ENCODE peak calls at places on chromosome 17, in five cellular contexts. B is left ventricle myocardium inferior, U is heart right ventricle, P is ovary, K is K562. O is an unnamed sample.

GRCh38 chr17:79905832-79906231 is 66.6 kb upstream of the CBX4 start:
- DNase-seq in B (no peak), U (no peak), P (no peak), K (peak), O (no peak)

GRCh38 chr17:48374650-48375230 is 55.3 kb downstream of the SKAP1 start:
- DNase-seq in B (no peak), U (no peak), P (no peak), K (peak), O (no peak)

GRCh38 chr17:19306160-19307111 is 56.1 kb downstream of the B9D1 start:
- DNase-seq in B (no peak), U (no peak), P (no peak), K (no peak), O (no peak)

GRCh38 chr17:32445976-32446375 is 1.7 kb downstream of the PSMD11 start:
- DNase-seq in B (no peak), U (no peak), P (no peak), K (peak), O (no peak)

GRCh38 chr17:55710410-55710809 is 12.3 kb downstream of the TMEM100 start:
- DNase-seq in B (no peak), U (no peak), P (no peak), K (no peak), O (no peak)

GRCh38 chr17:82677353-82677925 is 21.1 kb downstream of the RAB40B start:
- DNase-seq in B (no peak), U (no peak), P (no peak), K (no peak), O (no peak)

GRCh38 chr17:40915199-40915661 is 22.2 kb downstream of the KRT23 start:
- DNase-seq in B (no peak), U (no peak), P (no peak), K (no peak), O (no peak)

GRCh38 chr17:69466905-69467630 is 52.6 kb downstream of the MAP2K6 start:
- DNase-seq in B (no peak), U (no peak), P (no peak), K (no peak), O (no peak)

GRCh38 chr17:75878174-75878998 is at the start of gene TRIM47:
- DNase-seq in B (peak), U (peak), P (peak), K (peak), O (peak)

GRCh38 chr17:48068491-48068961 is 20.4 kb downstream of the NFE2L1 start:
- DNase-seq in B (no peak), U (no peak), P (no peak), K (peak), O (no peak)

GRCh38 chr17:6126768-6127167 is 56.6 kb downstream of the WSCD1 start:
- DNase-seq in B (no peak), U (no peak), P (no peak), K (no peak), O (no peak)

GRCh38 chr17:61245706-61246135 is 153.9 kb upstream of the TBX2 start:
- DNase-seq in B (no peak), U (no peak), P (no peak), K (no peak), O (no peak)

GRCh38 chr17:15475620-15476354 is 8.4 kb upstream of the CDRT4 start:
- DNase-seq in B (no peak), U (no peak), P (no peak), K (no peak), O (no peak)

GRCh38 chr17:18363021-18363941 is at the start of gene SHMT1:
- DNase-seq in B (peak), U (peak), P (peak), K (peak), O (peak)

GRCh38 chr17:83152745-83153611 is 73.6 kb downstream of the METRNL start:
- DNase-seq in B (peak), U (peak), P (no peak), K (peak), O (no peak)

GRCh38 chr17:74141612-74142011 is 61.9 kb upstream of the RPL38 start:
- DNase-seq in B (no peak), U (no peak), P (no peak), K (no peak), O (no peak)

GRCh38 chr17:7313028-7313889 is 1.9 kb downstream of the GPS2 start:
- DNase-seq in B (no peak), U (no peak), P (no peak), K (peak), O (no peak)

GRCh38 chr17:82434216-82434565 is 15.8 kb upstream of the OGFOD3 start:
- DNase-seq in B (no peak), U (no peak), P (no peak), K (no peak), O (no peak)

GRCh38 chr17:77637807-77638182 is 320.7 kb upstream of the TNRC6C start:
- DNase-seq in B (no peak), U (no peak), P (no peak), K (no peak), O (no peak)

GRCh38 chr17:67575325-67575724 is 142.4 kb upstream of the NOL11 start:
- DNase-seq in B (no peak), U (no peak), P (no peak), K (no peak), O (no peak)

GRCh38 chr17:18229254-18229653 is 3.8 kb downstream of the LLGL1 start:
- DNase-seq in B (no peak), U (no peak), P (no peak), K (no peak), O (no peak)

GRCh38 chr17:81866440-81867122 is 4.6 kb downstream of the ARHGDIA start:
- DNase-seq in B (no peak), U (no peak), P (no peak), K (no peak), O (no peak)

GRCh38 chr17:62774338-62774737 is 33.8 kb downstream of the MARCHF10 start:
- DNase-seq in B (no peak), U (no peak), P (no peak), K (no peak), O (no peak)

DNA sequence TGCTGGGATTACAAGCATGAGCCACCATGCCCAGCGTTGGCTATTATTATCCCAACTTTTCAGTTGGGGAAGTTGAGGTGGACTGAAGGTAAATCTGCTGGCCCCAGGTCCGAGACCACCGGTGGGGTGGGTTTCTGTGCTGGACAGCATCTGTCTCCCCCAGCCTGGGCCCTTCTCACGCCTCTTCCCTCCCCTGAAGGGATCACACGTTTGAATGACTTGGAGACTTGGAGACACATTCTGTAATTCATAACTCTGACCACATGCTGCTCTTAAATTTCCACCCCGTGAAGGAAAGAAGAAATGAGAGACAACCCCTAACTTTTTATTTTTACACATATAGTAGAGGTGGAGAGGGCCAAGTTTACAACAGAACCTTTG is 109.8 kb downstream of the MSI2 start:
- DNase-seq in B (no peak), U (no peak), P (no peak), K (peak), O (no peak)
- TF ChIP-seq CTCF in B (no peak), U (no peak), P (no peak), K (no peak), O (no peak)

DNA sequence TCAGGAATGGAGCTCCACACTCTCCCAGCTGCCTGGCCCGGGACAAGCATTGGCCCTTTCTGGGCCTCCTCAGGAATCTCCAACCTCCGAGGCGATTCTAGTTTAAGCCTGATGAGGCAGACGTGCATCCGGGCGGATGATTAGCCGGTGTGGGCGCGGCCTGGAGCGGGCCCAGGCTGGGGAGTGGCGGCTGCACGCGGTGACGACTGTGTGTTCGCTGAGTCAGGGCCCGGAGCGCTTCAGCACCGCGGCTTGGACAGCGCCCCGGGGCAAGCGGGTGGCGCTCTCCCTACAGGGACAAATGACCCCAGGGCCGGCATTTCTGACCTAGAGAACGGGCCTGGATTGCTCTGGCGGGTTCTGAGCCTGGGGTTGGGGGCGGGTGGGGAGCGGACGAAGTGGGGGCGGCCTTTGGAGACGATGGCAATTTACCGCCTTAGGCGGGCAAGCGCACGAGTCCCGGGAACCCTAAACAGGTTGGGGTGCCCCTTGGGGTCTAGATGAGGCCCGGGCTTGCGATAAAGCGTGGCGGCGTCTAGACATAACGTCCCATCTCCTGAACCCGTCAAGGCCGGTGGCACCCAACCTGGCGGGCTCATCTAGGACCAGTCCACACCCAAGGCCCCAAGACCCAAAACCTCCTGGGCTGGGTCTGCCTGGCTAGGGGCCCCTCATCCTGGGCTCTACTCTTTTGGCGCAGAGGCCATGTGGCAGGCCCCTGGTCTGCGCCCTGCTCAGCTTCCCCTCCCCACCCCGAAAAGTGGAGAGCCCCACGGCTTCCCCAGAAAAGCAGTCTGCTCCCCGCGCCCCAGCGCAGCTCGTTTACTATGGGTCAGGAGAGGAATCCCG is 22.3 kb upstream of the ZNHIT3 start:
- DNase-seq in B (peak), U (peak), P (no peak), K (peak), O (peak)
- TF ChIP-seq CTCF in B (no peak), U (no peak), P (no peak), K (peak), O (no peak)

DNA sequence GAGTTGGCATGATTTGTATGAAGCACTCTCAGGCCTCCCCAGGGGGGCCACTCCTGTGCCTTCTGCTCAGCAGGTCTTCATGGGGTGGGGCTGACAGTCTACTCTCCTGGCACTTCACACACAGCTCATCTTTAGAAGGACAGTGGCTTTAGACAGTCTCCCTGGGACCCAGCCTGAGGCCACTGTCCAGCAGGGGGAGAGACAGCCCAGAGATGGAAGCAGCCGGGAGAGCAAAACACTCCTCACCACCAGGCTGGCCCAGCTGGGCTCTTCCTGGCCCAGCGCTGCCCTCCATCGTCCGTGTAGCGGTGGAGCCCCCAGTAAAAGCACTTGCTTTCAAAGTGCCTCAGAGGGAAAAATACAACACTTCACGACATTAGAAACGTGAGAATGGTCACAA is 62.0 kb upstream of the CRHR1 start:
- DNase-seq in B (no peak), U (no peak), P (no peak), K (peak), O (no peak)
- TF ChIP-seq CTCF in B (peak), U (peak), P (no peak), K (peak), O (no peak)

DNA sequence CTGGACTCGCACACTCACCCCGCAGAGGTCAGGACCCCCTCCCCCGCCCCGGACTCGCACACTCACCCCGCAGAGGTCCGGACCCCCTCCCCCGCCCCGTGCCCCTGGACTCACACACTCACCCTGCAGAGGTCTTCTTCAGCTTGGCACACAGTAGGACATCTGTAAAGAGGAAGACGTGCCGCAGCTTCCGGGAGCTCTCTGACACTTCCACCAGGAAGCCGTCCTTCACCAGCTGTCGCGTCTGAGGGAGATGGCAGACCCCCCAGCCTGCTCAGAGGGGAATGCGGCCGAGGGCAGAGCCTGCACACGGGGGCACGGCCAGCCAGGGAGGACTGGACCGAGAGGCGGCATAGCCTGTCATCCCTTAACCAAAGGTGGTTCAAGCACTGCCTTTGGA is 72.9 kb downstream of the TIMM22 start:
- DNase-seq in B (no peak), U (no peak), P (no peak), K (no peak), O (peak)
- TF ChIP-seq CTCF in B (no peak), U (no peak), P (no peak), K (no peak), O (no peak)

GRCh38 chr17:64036198-64036922 is 15.9 kb upstream of the ICAM2 start:
- DNase-seq in B (no peak), U (no peak), P (no peak), K (peak), O (no peak)
- TF ChIP-seq CTCF in B (no peak), U (no peak), P (no peak), K (peak), O (no peak)

GRCh38 chr17:72826602-72827001 is 265.9 kb downstream of the SLC39A11 start:
- DNase-seq in B (no peak), U (no peak), P (no peak), K (no peak), O (no peak)
- TF ChIP-seq CTCF in B (no peak), U (no peak), P (no peak), K (no peak), O (no peak)